ENCODE peak calls at places on chromosomes 4 and X, in four cellular contexts. One of them, this sample, is unnamed.

GRCh38 chr4:125796138-125796537 is 481.4 kb downstream of the FAT4 start:
- DNase-seq in right lobe of liver: no peak
- DNase-seq in breast epithelium: no peak
- DNase-seq in heart left ventricle: no peak
- DNase-seq in this sample: no peak

GRCh38 chr4:15702941-15703403 is at the start of gene BST1:
- DNase-seq in right lobe of liver: peak
- DNase-seq in breast epithelium: no peak
- DNase-seq in heart left ventricle: peak
- DNase-seq in this sample: peak

GRCh38 chr4:159014896-159015295 is 88.0 kb upstream of the RAPGEF2 start:
- DNase-seq in right lobe of liver: no peak
- DNase-seq in breast epithelium: no peak
- DNase-seq in heart left ventricle: no peak
- DNase-seq in this sample: no peak

GRCh38 chr4:108068422-108068821 is 78.7 kb downstream of the HADH start:
- DNase-seq in right lobe of liver: no peak
- DNase-seq in breast epithelium: no peak
- DNase-seq in heart left ventricle: no peak
- DNase-seq in this sample: no peak

GRCh38 chr4:122224348-122224747 is 72.2 kb downstream of the BLTP1 start:
- DNase-seq in right lobe of liver: no peak
- DNase-seq in breast epithelium: no peak
- DNase-seq in heart left ventricle: no peak
- DNase-seq in this sample: no peak

GRCh38 chrX:150566734-150567182 is 1.7 kb upstream of the MTM1 start:
- DNase-seq in right lobe of liver: no peak
- DNase-seq in breast epithelium: no peak
- DNase-seq in heart left ventricle: no peak
- DNase-seq in this sample: no peak

GRCh38 chr4:55553442-55553841 is 6.7 kb upstream of the CLOCK start:
- DNase-seq in right lobe of liver: no peak
- DNase-seq in breast epithelium: no peak
- DNase-seq in heart left ventricle: peak
- DNase-seq in this sample: no peak

GRCh38 chr4:87150498-87151261 is 69.7 kb downstream of the KLHL8 start:
- DNase-seq in right lobe of liver: no peak
- DNase-seq in breast epithelium: no peak
- DNase-seq in heart left ventricle: no peak
- DNase-seq in this sample: peak

GRCh38 chrX:48606091-48606490 is 8.8 kb downstream of the WDR13 start:
- DNase-seq in right lobe of liver: no peak
- DNase-seq in breast epithelium: no peak
- DNase-seq in heart left ventricle: no peak
- DNase-seq in this sample: no peak

GRCh38 chrX:69387559-69388487 is 116.3 kb upstream of the NALF2 start:
- DNase-seq in right lobe of liver: peak
- DNase-seq in breast epithelium: no peak
- DNase-seq in heart left ventricle: peak
- DNase-seq in this sample: peak

GRCh38 chr4:88807499-88807898 is 109.9 kb upstream of the NAP1L5 start:
- DNase-seq in right lobe of liver: no peak
- DNase-seq in breast epithelium: no peak
- DNase-seq in heart left ventricle: no peak
- DNase-seq in this sample: no peak

GRCh38 chr4:40202474-40202873 is 5.6 kb downstream of the RHOH start:
- DNase-seq in right lobe of liver: no peak
- DNase-seq in breast epithelium: no peak
- DNase-seq in heart left ventricle: no peak
- DNase-seq in this sample: no peak

GRCh38 chr4:179095585-179096228 is 1653.5 kb upstream of the AGA start:
- DNase-seq in right lobe of liver: no peak
- DNase-seq in breast epithelium: no peak
- DNase-seq in heart left ventricle: no peak
- DNase-seq in this sample: peak

GRCh38 chrX:23392195-23392594 is 57.5 kb downstream of the PTCHD1 start:
- DNase-seq in right lobe of liver: no peak
- DNase-seq in breast epithelium: no peak
- DNase-seq in heart left ventricle: no peak
- DNase-seq in this sample: no peak

GRCh38 chr4:176778491-176778890 is 14.2 kb downstream of the VEGFC start:
- DNase-seq in right lobe of liver: no peak
- DNase-seq in breast epithelium: no peak
- DNase-seq in heart left ventricle: no peak
- DNase-seq in this sample: no peak

GRCh38 chr4:7266525-7267292 is 74.4 kb downstream of the SORCS2 start:
- DNase-seq in right lobe of liver: no peak
- DNase-seq in breast epithelium: no peak
- DNase-seq in heart left ventricle: no peak
- DNase-seq in this sample: no peak

GRCh38 chr4:6023766-6024165 is 5.5 kb upstream of the C4orf50 start:
- DNase-seq in right lobe of liver: no peak
- DNase-seq in breast epithelium: no peak
- DNase-seq in heart left ventricle: no peak
- DNase-seq in this sample: no peak

GRCh38 chr4:8710416-8710815 is 117.9 kb downstream of the CPZ start:
- DNase-seq in right lobe of liver: no peak
- DNase-seq in breast epithelium: no peak
- DNase-seq in heart left ventricle: no peak
- DNase-seq in this sample: no peak

GRCh38 chrX:97529801-97530200 is 646.1 kb downstream of the RPA4 start:
- DNase-seq in right lobe of liver: no peak
- DNase-seq in breast epithelium: no peak
- DNase-seq in heart left ventricle: no peak
- DNase-seq in this sample: no peak

GRCh38 chr4:89298788-89299152 is 8.8 kb downstream of the GPRIN3 start:
- DNase-seq in right lobe of liver: no peak
- DNase-seq in breast epithelium: no peak
- DNase-seq in heart left ventricle: no peak
- DNase-seq in this sample: no peak

GRCh38 chr4:116180056-116180690 is 905.2 kb downstream of the TRAM1L1 start:
- DNase-seq in right lobe of liver: no peak
- DNase-seq in breast epithelium: no peak
- DNase-seq in heart left ventricle: no peak
- DNase-seq in this sample: no peak

GRCh38 chr4:3451956-3452355 is 10.2 kb downstream of the HGFAC start:
- DNase-seq in right lobe of liver: no peak
- DNase-seq in breast epithelium: no peak
- DNase-seq in heart left ventricle: no peak
- DNase-seq in this sample: no peak

GRCh38 chr4:38310446-38311043 is 350.3 kb downstream of the PTTG2 start:
- DNase-seq in right lobe of liver: no peak
- DNase-seq in breast epithelium: no peak
- DNase-seq in heart left ventricle: no peak
- DNase-seq in this sample: no peak

GRCh38 chr4:25592670-25593069 is 63.0 kb upstream of the SLC34A2 start:
- DNase-seq in right lobe of liver: no peak
- DNase-seq in breast epithelium: no peak
- DNase-seq in heart left ventricle: no peak
- DNase-seq in this sample: peak

GRCh38 chr4:2330119-2331042 is 68.5 kb upstream of the MXD4 start:
- DNase-seq in right lobe of liver: no peak
- DNase-seq in breast epithelium: no peak
- DNase-seq in heart left ventricle: no peak
- DNase-seq in this sample: no peak

GRCh38 chrX:118685393-118685792 is 42.0 kb upstream of the IL13RA1 start:
- DNase-seq in right lobe of liver: no peak
- DNase-seq in breast epithelium: no peak
- DNase-seq in heart left ventricle: no peak
- DNase-seq in this sample: no peak

GRCh38 chrX:153934473-153935325 is at the start of gene NAA10:
- DNase-seq in right lobe of liver: peak
- DNase-seq in breast epithelium: peak
- DNase-seq in heart left ventricle: peak
- DNase-seq in this sample: peak
- TF ChIP-seq POLR2A in right lobe of liver: peak
- TF ChIP-seq POLR2A in breast epithelium: no peak
- TF ChIP-seq POLR2A in heart left ventricle: no peak
- TF ChIP-seq POLR2A in this sample: no peak

GRCh38 chr4:11252149-11252548 is 176.5 kb downstream of the HS3ST1 start:
- DNase-seq in right lobe of liver: no peak
- DNase-seq in breast epithelium: no peak
- DNase-seq in heart left ventricle: no peak
- DNase-seq in this sample: no peak
- TF ChIP-seq CTCF in right lobe of liver: no peak
- TF ChIP-seq CTCF in breast epithelium: no peak
- TF ChIP-seq CTCF in heart left ventricle: no peak
- TF ChIP-seq CTCF in this sample: no peak

GRCh38 chr4:76208005-76208765 is 5.4 kb downstream of the SCARB2 start:
- DNase-seq in right lobe of liver: peak
- DNase-seq in breast epithelium: peak
- DNase-seq in heart left ventricle: peak
- DNase-seq in this sample: peak
- TF ChIP-seq POLR2A in right lobe of liver: peak
- TF ChIP-seq POLR2A in breast epithelium: no peak
- TF ChIP-seq POLR2A in heart left ventricle: no peak
- TF ChIP-seq POLR2A in this sample: peak

GRCh38 chr4:4852591-4853362 is 6.7 kb upstream of the MSX1 start:
- DNase-seq in right lobe of liver: no peak
- DNase-seq in breast epithelium: no peak
- DNase-seq in heart left ventricle: no peak
- DNase-seq in this sample: no peak
- TF ChIP-seq CTCF in right lobe of liver: no peak
- TF ChIP-seq CTCF in breast epithelium: no peak
- TF ChIP-seq CTCF in heart left ventricle: no peak
- TF ChIP-seq CTCF in this sample: no peak

DNA sequence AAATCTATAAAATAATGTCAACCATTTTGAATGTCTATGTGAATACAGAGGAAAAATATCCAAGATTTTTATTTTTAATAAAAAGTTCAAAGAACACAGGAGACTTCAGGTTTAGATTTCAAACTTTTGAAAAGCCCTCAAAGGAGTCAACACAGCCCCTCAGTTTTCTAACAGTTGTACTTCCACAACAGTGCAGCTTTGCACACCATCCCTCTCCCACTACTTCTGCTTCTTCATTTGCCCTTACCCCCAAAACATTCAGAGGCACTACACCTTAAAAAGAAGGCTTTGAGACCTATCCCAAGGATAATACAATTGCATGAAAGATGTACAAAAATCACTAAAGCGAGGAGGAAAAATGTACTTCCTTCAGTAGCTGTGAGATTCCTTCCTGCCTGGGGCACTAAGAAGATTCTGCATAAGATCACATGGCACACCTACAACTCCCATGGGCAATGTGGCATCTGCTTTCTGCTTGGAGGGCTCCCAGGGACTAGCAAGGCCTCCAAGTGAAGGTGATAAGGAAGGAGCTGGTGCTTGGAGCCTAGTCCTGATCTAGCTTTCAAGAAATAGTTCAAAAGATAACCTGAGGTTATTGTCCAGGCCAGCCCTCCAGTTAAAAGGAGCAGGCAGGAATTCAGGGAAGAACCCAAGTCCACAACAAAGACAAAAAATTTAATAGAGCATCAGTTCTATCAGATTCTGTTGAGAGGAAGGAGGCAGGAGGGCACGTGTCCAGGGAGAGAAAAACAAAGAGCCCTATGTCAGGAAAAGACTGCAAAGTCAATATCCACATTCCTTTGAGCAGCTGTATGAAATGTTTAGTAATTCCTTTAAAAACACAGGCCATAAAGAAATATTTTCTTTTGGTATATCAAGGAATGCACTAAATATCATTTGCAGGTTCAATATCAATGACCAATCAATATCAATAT is 19.1 kb downstream of the ARAP2 start:
- DNase-seq in right lobe of liver: no peak
- DNase-seq in breast epithelium: no peak
- DNase-seq in heart left ventricle: no peak
- DNase-seq in this sample: no peak
- TF ChIP-seq POLR2A in right lobe of liver: no peak
- TF ChIP-seq POLR2A in breast epithelium: no peak
- TF ChIP-seq POLR2A in heart left ventricle: no peak
- TF ChIP-seq POLR2A in this sample: no peak

DNA sequence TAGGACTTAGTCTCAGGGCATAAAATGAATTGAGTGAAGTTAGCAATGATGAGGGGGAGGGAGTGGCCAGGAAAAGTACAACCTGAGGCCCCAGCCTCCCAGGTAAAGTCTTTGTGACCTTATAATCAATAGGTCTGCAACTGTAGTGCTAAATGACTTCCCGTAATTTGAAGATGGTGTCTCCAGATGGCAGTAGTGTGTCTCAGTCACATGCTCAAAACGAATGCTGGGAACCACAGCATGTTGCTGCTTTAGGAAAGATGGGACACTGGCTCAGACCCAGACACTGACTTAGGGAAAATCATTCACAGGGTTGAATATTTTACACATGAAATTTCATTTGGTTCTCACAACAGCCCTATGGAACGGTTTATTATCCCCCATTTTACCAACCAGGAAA is 10.3 kb downstream of the SRPX2 start:
- DNase-seq in right lobe of liver: no peak
- DNase-seq in breast epithelium: no peak
- DNase-seq in heart left ventricle: no peak
- DNase-seq in this sample: no peak
- TF ChIP-seq CTCF in right lobe of liver: no peak
- TF ChIP-seq CTCF in breast epithelium: no peak
- TF ChIP-seq CTCF in heart left ventricle: no peak
- TF ChIP-seq CTCF in this sample: no peak